ENCODE peak calls at places on chromosome 20, in eight cellular contexts. E is lung, Y is NCI-H1694, P is AG09319, V is GM03348, O is sciatic nerve, W is PC-3, Q is cardiac fibroblast. X is an unnamed sample.

GRCh38 chr20:34369265-34369664 is 6.2 kb downstream of the ITCH start:
- DNase-seq in E (no peak), Y (no peak), P (no peak), V (no peak), O (no peak), W (peak; percentile 72), Q (no peak), X (no peak)

GRCh38 chr20:10454135-10454750 is 19.1 kb downstream of the SLX4IP start:
- DNase-seq in E (no peak), Y (no peak), P (no peak), V (no peak), O (no peak), W (no peak), Q (no peak), X (peak; percentile 12)

GRCh38 chr20:63121749-63122405 is 94.1 kb downstream of the YTHDF1 start:
- DNase-seq in E (no peak), Y (no peak), P (no peak), V (no peak), O (peak; percentile 34), W (no peak), Q (no peak), X (no peak)

GRCh38 chr20:18628330-18628941 is 40.6 kb downstream of the DTD1 start:
- DNase-seq in E (no peak), Y (no peak), P (no peak), V (peak; percentile 39), O (no peak), W (peak; percentile 56), Q (no peak), X (peak; percentile 50)

GRCh38 chr20:41248371-41249024 is 69.0 kb downstream of the ZHX3 start:
- DNase-seq in E (no peak), Y (no peak), P (no peak), V (no peak), O (no peak), W (peak; percentile 31), Q (peak; percentile 97), X (no peak)

GRCh38 chr20:19928379-19929360 is 88.5 kb upstream of the NAA20 start:
- DNase-seq in E (peak; percentile 75), Y (no peak), P (no peak), V (no peak), O (no peak), W (no peak), Q (no peak), X (no peak)

GRCh38 chr20:37704955-37705354 is 11.1 kb downstream of the CTNNBL1 start:
- DNase-seq in E (no peak), Y (no peak), P (no peak), V (no peak), O (no peak), W (no peak), Q (no peak), X (no peak)

GRCh38 chr20:42754713-42755112 is 435.0 kb downstream of the PTPRT start:
- DNase-seq in E (peak; percentile 50), Y (no peak), P (no peak), V (no peak), O (no peak), W (no peak), Q (no peak), X (no peak)

GRCh38 chr20:5652626-5653573 is 97.3 kb upstream of the SHLD1 start:
- DNase-seq in E (no peak), Y (no peak), P (peak; percentile 49), V (no peak), O (no peak), W (peak; percentile 97), Q (peak; percentile 62), X (no peak)